ENCODE peak calls at places on chromosomes 11 and 22, in five cellular contexts. L is neural progenitor cell, J is esophagus squamous epithelium, G is PC-9, F is fibroblast of lung. S is an unnamed sample.

GRCh38 chr11:8382436-8383053 is 118.9 kb upstream of the LMO1 start:
- DNase-seq in L (no peak), J (no peak), G (no peak), F (peak), S (peak)

GRCh38 chr11:58654079-58654907 is 31.8 kb downstream of the CNTF start:
- DNase-seq in L (peak), J (no peak), G (peak), F (peak), S (peak)

GRCh38 chr11:84316866-84317560 is 1030.8 kb upstream of the CCDC90B start:
- DNase-seq in L (peak), J (no peak), G (no peak), F (peak), S (peak)

GRCh38 chr11:88411265-88411664 is 73.7 kb upstream of the CTSC start:
- DNase-seq in L (no peak), J (no peak), G (no peak), F (peak), S (no peak)

GRCh38 chr11:46718155-46719019 is 626 bp upstream of the F2 start:
- DNase-seq in L (no peak), J (no peak), G (no peak), F (peak), S (peak)

GRCh38 chr11:123052884-123053721 is 8.8 kb downstream of the HSPA8 start:
- DNase-seq in L (no peak), J (no peak), G (no peak), F (no peak), S (no peak)

GRCh38 chr11:75432911-75433321 is at the start of gene KLHL35:
- DNase-seq in L (peak), J (no peak), G (no peak), F (no peak), S (no peak)

GRCh38 chr11:116445108-116446047 is 327.4 kb downstream of the BUD13 start:
- DNase-seq in L (peak), J (no peak), G (no peak), F (no peak), S (no peak)

GRCh38 chr22:41445171-41446056 is 1.2 kb downstream of the TOB2 start:
- DNase-seq in L (peak), J (no peak), G (no peak), F (no peak), S (peak)

GRCh38 chr11:120954381-120954780 is 69.5 kb upstream of the TBCEL start:
- DNase-seq in L (no peak), J (no peak), G (no peak), F (no peak), S (no peak)

GRCh38 chr11:75302346-75302745 is 49.1 kb downstream of the ARRB1 start:
- DNase-seq in L (no peak), J (no peak), G (no peak), F (no peak), S (no peak)

GRCh38 chr11:57310630-57311086 is 14.1 kb downstream of the TNKS1BP1 start:
- DNase-seq in L (no peak), J (no peak), G (no peak), F (peak), S (peak)

GRCh38 chr11:26087095-26087935 is 244.6 kb upstream of the ANO3 start:
- DNase-seq in L (no peak), J (no peak), G (no peak), F (no peak), S (no peak)

GRCh38 chr22:29587938-29588699 is 7.2 kb upstream of the NIPSNAP1 start:
- DNase-seq in L (no peak), J (no peak), G (no peak), F (peak), S (no peak)

GRCh38 chr11:34890812-34891211 is 25.4 kb downstream of the APIP start:
- DNase-seq in L (peak), J (no peak), G (no peak), F (peak), S (peak)

GRCh38 chr22:37105990-37106389 is 3.5 kb downstream of the TMPRSS6 start:
- DNase-seq in L (no peak), J (no peak), G (no peak), F (no peak), S (no peak)

GRCh38 chr11:27456140-27456801 is 16.3 kb downstream of the LGR4 start:
- DNase-seq in L (no peak), J (no peak), G (no peak), F (no peak), S (no peak)

GRCh38 chr22:49329636-49330035 is 498.0 kb downstream of the BRD1 start:
- DNase-seq in L (no peak), J (no peak), G (no peak), F (no peak), S (no peak)

GRCh38 chr11:47352556-47352955 is at the start of gene MYBPC3:
- DNase-seq in L (no peak), J (no peak), G (no peak), F (no peak), S (no peak)

GRCh38 chr11:289145-289705 is 299 bp downstream of the PGGHG start:
- DNase-seq in L (no peak), J (no peak), G (no peak), F (no peak), S (no peak)

GRCh38 chr22:29400576-29400975 is 12.2 kb upstream of the AP1B1 start:
- DNase-seq in L (no peak), J (no peak), G (no peak), F (no peak), S (no peak)

GRCh38 chr11:58927393-58928081 is 11.8 kb upstream of the GLYATL1 start:
- DNase-seq in L (peak), J (no peak), G (no peak), F (peak), S (peak)

GRCh38 chr11:4851033-4851432 is 2.0 kb upstream of the OR51S1 start:
- DNase-seq in L (no peak), J (no peak), G (no peak), F (no peak), S (no peak)

GRCh38 chr11:22792497-22792896 is 37.1 kb downstream of the SVIP start:
- DNase-seq in L (no peak), J (no peak), G (peak), F (peak), S (peak)

GRCh38 chr11:129814244-129814992 is 1.2 kb upstream of the TMEM45B start:
- DNase-seq in L (peak), J (no peak), G (no peak), F (no peak), S (no peak)

GRCh38 chr11:105398636-105399035 is 211.2 kb upstream of the GRIA4 start:
- DNase-seq in L (no peak), J (no peak), G (no peak), F (no peak), S (no peak)

GRCh38 chr11:10257478-10257877 is 36.5 kb downstream of the SBF2 start:
- DNase-seq in L (no peak), J (no peak), G (peak), F (no peak), S (no peak)

GRCh38 chr11:10255388-10256125 is 38.5 kb downstream of the SBF2 start:
- DNase-seq in L (no peak), J (no peak), G (no peak), F (peak), S (no peak)
- H3K27ac ChIP-seq in L (no peak), J (no peak), G (no peak), F (no peak), S (no peak)

DNA sequence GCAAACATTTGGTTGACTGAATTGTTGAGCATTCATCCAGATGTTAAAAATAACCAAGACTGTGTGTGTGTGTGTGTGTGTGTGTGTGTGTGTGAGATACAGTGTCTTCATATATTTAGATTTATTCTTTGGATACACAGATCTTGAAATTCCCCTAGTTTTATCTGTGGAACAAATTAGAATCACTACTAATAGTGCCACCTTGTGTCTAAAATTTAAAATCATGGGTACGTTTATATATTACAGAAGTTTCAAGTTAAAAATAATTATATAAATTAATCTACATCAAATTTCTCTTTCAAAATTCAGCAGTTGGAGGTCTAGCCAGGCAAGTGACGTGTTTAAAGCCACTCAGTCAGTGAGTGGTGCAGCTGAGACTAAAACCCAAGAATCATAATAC is 1566.2 kb upstream of the TENM4 start:
- DNase-seq in L (no peak), J (no peak), G (no peak), F (peak), S (peak)
- TF ChIP-seq CTCF in L (peak), J (no peak), G (peak), F (no peak), S (peak)

GRCh38 chr11:131658952-131659351 is 288.5 kb downstream of the NTM start:
- DNase-seq in L (no peak), J (no peak), G (no peak), F (no peak), S (no peak)

GRCh38 chr11:131659931-131660330 is 289.5 kb downstream of the NTM start:
- DNase-seq in L (no peak), J (no peak), G (no peak), F (no peak), S (no peak)

GRCh38 chr11:131663403-131664200 is 293.2 kb downstream of the NTM start:
- DNase-seq in L (no peak), J (no peak), G (no peak), F (no peak), S (no peak)

GRCh38 chr11:131662310-131662709 is 291.9 kb downstream of the NTM start:
- DNase-seq in L (no peak), J (no peak), G (no peak), F (no peak), S (no peak)

GRCh38 chr11:131661137-131661536 is 290.7 kb downstream of the NTM start:
- DNase-seq in L (no peak), J (no peak), G (no peak), F (peak), S (no peak)
- H3K27ac ChIP-seq in L (no peak), J (no peak), G (no peak), F (no peak), S (no peak)

DNA sequence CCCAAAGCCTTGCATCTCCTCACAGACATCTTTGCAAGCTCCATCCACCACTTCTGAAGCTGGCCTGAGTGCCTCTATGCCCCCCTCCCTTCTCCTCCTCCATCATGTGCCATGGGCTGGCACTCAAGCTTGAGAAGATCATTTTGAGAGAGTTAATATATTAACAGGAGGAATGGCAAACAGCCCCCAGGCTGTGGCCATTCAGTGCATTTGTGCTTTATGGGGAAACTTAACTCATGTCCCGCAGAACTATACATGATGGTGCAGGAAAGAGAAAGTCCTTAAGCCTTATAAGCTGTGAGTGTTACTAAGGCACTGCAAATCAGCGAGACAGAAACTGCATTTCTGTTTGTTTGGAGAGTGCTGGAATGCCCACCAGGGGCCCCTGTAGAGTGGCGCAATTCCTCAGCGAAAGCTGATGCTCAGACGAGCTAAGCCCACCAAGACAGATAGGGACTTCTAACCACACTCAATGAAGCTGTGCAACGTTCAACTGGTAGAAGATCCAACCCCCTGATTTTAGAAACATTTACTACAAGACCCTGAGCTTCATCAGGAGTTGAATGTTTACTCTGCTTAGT is 26.8 kb upstream of the PHLDA2 start:
- DNase-seq in L (peak), J (no peak), G (no peak), F (no peak), S (no peak)
- TF ChIP-seq CTCF in L (peak), J (no peak), G (no peak), F (no peak), S (peak)

GRCh38 chr11:12158926-12159325 is 48.5 kb downstream of the MICAL2 start:
- DNase-seq in L (no peak), J (no peak), G (no peak), F (peak), S (peak)
- H3K27ac ChIP-seq in L (no peak), J (peak), G (no peak), F (peak), S (peak)

GRCh38 chr11:62805044-62805892 is at the start of gene NXF1:
- DNase-seq in L (peak), J (peak), G (peak), F (peak), S (peak)
- TF ChIP-seq CTCF in L (peak), J (peak), G (no peak), F (no peak), S (peak)

GRCh38 chr11:119845756-119846155 is 116.8 kb upstream of the NECTIN1 start:
- DNase-seq in L (no peak), J (no peak), G (no peak), F (no peak), S (no peak)
- H3K27ac ChIP-seq in L (no peak), J (no peak), G (no peak), F (no peak), S (no peak)

DNA sequence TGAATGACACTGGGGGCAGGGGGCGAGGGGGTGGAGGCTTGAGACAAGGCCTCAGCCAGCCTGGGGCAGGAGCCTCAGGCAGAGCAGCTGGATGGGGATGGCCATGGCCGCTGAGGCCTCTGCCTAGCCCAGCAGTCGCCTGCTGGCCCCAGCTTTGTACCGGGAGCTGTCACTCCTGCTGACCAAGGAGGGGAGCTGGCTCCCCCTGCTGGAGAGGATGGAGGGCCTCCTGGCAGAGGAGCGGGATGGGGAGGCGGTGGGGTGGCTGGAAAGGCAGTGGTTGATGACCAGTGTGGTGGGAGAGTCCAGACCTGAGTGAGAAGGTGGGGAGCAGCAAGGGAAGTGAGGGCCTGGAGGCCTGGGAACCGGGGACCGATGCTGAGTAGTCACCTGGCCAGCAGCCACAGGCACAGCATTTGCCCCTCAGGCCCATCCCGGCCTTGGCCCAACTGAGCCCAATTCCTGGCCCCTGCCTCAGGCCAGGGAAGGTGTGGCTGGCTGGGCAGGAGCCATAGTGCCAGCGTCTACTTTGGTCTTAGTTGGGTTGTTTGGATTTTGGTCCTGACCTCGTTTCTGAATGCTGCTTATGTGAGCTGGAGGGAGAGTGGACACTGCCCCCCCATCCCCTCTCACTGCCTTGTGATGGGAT is 6.0 kb upstream of the SUSD2 start:
- DNase-seq in L (peak), J (no peak), G (peak), F (peak), S (peak)
- TF ChIP-seq CTCF in L (peak), J (peak), G (peak), F (peak), S (peak)

GRCh38 chr22:46673677-46674236 is 53.6 kb downstream of the GRAMD4 start:
- DNase-seq in L (no peak), J (no peak), G (no peak), F (no peak), S (no peak)
- H3K27ac ChIP-seq in L (no peak), J (peak), G (no peak), F (no peak), S (no peak)

S was measured in hepatocyte.